ENCODE peak calls at places on chromosomes 3 and 15, in five cellular contexts. U, W, T, G and X are unnamed samples.

GRCh38 chr15:72685925-72686794 is at the start of the genes BBS4 and HIGD2B:
- DNase-seq in G (peak; percentile 91), T (peak; percentile 91), W (peak; percentile 93), U (peak; percentile 96), X (peak; percentile 75)

GRCh38 chr3:54830658-54831057 is 97.2 kb downstream of the LRTM1 start:
- DNase-seq in U (peak; percentile 45), T (no peak), W (no peak), G (peak; percentile 10), X (peak; percentile 50)

GRCh38 chr15:87604857-87605446 is 651.6 kb downstream of the NTRK3 start:
- DNase-seq in W (no peak), U (peak; percentile 32), G (peak; percentile 8), T (no peak), X (no peak)

GRCh38 chr3:66036586-66037061 is 2.1 kb downstream of the MAGI1 start:
- DNase-seq in T (no peak), G (peak; percentile 20), W (no peak), U (no peak), X (no peak)

GRCh38 chr3:111738790-111739189 is 120.3 kb upstream of the PHLDB2 start:
- DNase-seq in T (no peak), G (no peak), W (no peak), U (no peak), X (no peak)

GRCh38 chr3:188421151-188421821 is 267.3 kb downstream of the LPP start:
- DNase-seq in T (no peak), G (no peak), W (no peak), U (peak; percentile 19), X (no peak)

GRCh38 chr3:32469151-32469874 is 33.3 kb downstream of the CMTM6 start:
- DNase-seq in W (no peak), G (no peak), U (no peak), T (no peak), X (no peak)

GRCh38 chr3:127568604-127569003 is 21.9 kb downstream of the TPRA1 start:
- DNase-seq in U (no peak), G (no peak), W (no peak), T (peak; percentile 44), X (no peak)

GRCh38 chr3:138010273-138010590 is 267 bp downstream of the CLDN18 start:
- DNase-seq in W (no peak), T (no peak), G (no peak), U (no peak), X (no peak)

GRCh38 chr15:48798319-48798718 is 12.6 kb downstream of the CEP152 start:
- DNase-seq in T (no peak), G (no peak), U (no peak), W (no peak), X (no peak)
- TF ChIP-seq CTCF in T (no peak), G (no peak), U (no peak), W (no peak), X (no peak)

GRCh38 chr3:42128526-42128925 is 37.4 kb downstream of the TRAK1 start:
- DNase-seq in U (no peak), G (no peak), T (no peak), W (no peak), X (no peak)
- H3K4me3 ChIP-seq in U (no peak overlapping the region), G (no peak overlapping the region), T (no peak overlapping the region), W (no peak overlapping the region), X (no peak overlapping the region)

DNA sequence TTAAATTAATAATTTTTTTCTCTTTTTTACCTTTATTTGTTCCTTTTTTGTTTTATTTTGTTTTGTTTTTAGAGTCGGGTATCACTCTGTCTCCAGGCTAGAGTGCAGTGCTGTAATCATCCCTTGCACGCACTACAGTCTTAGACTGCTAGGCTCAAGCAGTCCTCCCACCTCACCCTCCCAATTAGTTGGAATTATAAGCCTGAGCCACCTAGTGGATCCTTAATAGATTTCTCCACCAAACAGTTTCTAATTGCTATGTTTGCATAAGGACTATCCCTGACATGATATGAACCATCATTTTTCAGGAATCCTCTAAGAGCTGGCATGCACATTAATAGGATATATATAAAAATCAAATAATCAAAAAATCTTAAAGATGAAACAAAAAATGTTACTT is 993.2 kb downstream of the OTOL1 start:
- DNase-seq in G (no peak), U (no peak), W (no peak), T (no peak), X (peak; percentile 0)
- TF ChIP-seq CTCF in G (no peak), U (no peak), W (no peak), T (no peak), X (peak; percentile 42)

GRCh38 chr3:24340966-24341365 is 153.7 kb downstream of the THRB start:
- DNase-seq in G (no peak), T (no peak), W (no peak), U (no peak), X (no peak)

GRCh38 chr3:24341668-24342067 is 153.0 kb downstream of the THRB start:
- DNase-seq in G (no peak), T (no peak), U (no peak), W (no peak), X (no peak)

GRCh38 chr3:24338409-24338808 is 156.2 kb downstream of the THRB start:
- DNase-seq in T (no peak), G (no peak), W (no peak), U (no peak), X (no peak)

GRCh38 chr3:24339266-24339825 is 155.3 kb downstream of the THRB start:
- DNase-seq in W (no peak), T (no peak), G (no peak), U (no peak), X (no peak)

DNA sequence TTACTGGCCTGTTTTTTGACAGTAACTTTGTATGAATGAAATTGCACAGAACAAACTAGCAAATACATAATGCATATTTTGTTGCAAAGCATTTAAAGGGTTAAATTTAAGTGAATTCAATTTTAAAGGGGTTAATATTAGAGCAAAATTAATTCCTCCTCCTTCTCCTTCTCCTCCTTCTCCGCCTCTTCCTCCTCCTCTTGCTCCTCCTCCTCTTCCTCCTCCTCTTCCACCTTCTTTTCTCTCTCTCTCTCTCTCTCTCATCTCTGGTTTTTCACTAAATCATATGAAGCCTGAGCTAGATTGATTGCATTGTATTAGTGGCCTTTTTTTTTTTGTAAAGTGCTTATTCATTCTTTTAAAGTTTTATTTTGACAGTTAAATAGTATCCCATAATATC is 154.5 kb downstream of the THRB start:
- DNase-seq in G (no peak), W (no peak), T (no peak), U (no peak), X (no peak)
- H3K4me3 ChIP-seq in G (no peak overlapping the region), W (no peak overlapping the region), T (no peak overlapping the region), U (no peak overlapping the region), X (no peak overlapping the region)

DNA sequence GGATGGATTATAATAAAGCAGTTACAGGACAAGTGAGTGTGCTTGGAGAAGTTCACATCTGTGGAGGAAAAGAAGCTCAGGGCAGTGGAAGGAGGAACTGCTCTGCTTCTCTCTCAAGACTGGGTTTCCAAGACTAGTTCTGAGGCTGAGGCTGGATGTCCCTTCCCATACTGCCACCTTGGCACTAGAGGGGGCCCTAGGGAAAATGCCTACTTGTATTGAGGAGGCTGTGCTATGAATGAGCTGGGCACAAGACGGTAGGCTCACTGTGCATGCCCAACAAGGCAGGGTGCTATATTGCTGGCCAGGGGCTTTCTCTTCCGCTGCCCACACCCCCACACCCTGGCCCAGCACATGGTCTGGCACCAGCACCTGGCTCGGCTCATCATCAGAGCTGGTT is 65.2 kb downstream of the SLCO2A1 start:
- DNase-seq in W (no peak), T (no peak), G (no peak), U (peak; percentile 5), X (no peak)
- TF ChIP-seq CTCF in W (no peak), T (no peak), G (no peak), U (no peak), X (peak; percentile 35)

DNA sequence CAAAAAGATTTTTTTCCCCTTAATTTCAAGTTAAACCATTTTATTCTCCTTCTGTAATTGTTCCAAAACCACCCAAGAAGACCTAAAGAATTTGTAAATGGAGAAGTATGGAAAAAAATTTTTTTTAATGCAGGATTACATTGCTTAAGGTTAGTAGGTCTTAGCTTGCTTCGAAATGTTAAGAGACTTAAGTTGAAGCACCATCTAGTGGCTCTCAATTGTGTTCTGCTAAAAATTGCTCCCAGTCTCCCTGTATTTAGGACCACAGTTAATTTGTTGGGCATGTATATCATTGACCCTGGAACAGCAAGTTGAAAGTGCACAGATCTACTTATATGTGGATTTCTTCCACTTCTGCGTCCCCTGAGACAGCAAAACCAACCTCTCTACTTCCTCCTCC is 32.4 kb downstream of the CD200R1L start:
- DNase-seq in U (peak; percentile 82), G (no peak), T (no peak), W (no peak), X (no peak)
- H3K4me3 ChIP-seq in U (no peak overlapping the region), G (no peak overlapping the region), T (no peak overlapping the region), W (no peak overlapping the region), X (no peak overlapping the region)

GRCh38 chr15:69013726-69014406 is 629 bp upstream of the NOX5 start:
- DNase-seq in U (no peak), G (no peak), T (no peak), W (no peak), X (no peak)

GRCh38 chr15:69016021-69016595 is 1.6 kb downstream of the NOX5 start:
- DNase-seq in G (no peak), T (no peak), U (no peak), W (no peak), X (no peak)

GRCh38 chr15:69017978-69018377 is 3.5 kb downstream of the NOX5 start:
- DNase-seq in U (no peak), T (no peak), W (no peak), G (no peak), X (no peak)

GRCh38 chr15:69014454-69014853 is at the start of gene NOX5:
- DNase-seq in W (no peak), T (no peak), G (no peak), U (peak; percentile 46), X (no peak)

GRCh38 chr15:69015591-69015990 is 1.1 kb downstream of the NOX5 start:
- DNase-seq in T (no peak), W (no peak), U (no peak), G (no peak), X (no peak)
- TF ChIP-seq CTCF in T (no peak), W (no peak), U (no peak), G (no peak), X (no peak)

DNA sequence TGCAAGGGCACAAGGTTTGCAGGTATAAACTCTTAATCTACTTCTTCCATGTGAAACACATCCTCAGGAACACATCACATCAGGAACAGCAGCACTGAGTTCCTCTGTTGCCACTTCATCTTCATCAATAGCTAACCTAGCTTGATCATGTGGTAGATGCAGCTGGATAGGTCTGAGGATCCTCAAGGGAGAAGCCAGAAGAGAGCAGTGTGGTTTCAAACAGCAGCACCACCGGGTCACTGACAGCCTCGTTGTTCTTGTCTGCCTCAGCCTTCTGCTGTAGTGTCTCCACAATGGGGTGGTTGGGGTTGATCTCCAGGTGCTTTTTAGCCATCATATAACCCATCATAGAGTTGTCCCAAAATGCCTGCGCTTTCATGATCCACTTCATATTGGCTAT is 58.8 kb downstream of the ADAM10 start:
- DNase-seq in G (no peak), U (no peak), T (no peak), W (no peak), X (no peak)
- H3K4me3 ChIP-seq in G (no peak overlapping the region), U (no peak overlapping the region), T (no peak overlapping the region), W (no peak overlapping the region), X (no peak overlapping the region)

DNA sequence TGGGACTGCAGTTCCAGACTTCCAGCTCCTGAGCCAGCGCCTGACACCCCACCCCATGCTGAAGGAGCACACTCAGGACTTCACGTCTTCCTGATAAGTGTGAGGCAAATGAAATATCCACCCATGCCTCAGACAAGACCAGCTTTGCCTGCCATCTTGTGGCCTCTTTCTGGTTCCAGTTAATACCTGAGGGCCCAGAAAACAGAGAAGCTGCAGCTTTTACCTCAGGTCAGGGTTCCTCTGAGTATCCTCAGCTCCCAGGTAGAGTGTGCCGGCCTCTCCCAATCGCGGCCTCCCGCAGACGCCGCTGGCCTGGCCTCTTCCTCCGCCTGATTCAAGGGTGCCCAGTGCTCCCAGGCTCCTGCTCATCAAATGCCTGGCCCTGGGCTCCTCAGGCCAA is 5.1 kb upstream of the KLHL6 start:
- DNase-seq in W (no peak), G (no peak), T (no peak), U (peak; percentile 15), X (no peak)
- TF ChIP-seq CTCF in W (no peak), G (no peak), T (no peak), U (no peak), X (peak; percentile 12)